ENCODE peak calls at places on chromosome 15, in six cellular contexts. J is AG08395; P is GM12864; N is COR-L47; Q is NCI-H2227 treated with DMSO at 0.1 percent for 48 hours; F is stimulated activated CD4-positive, alpha-beta T cell treated with anti-CD3 and anti-CD28 coated beads, Interleukin-15, amount 100 ng/mL, for 1 hour. H is an unnamed sample.

GRCh38 chr15:76208084-76208785 is 103.0 kb downstream of the ETFA start:
- DNase-seq in J (no peak), P (no peak), N (no peak), Q (no peak), F (no peak), H (no peak)

GRCh38 chr15:78087944-78088772 is 4.2 kb upstream of the SH2D7 start:
- DNase-seq in J (no peak), P (peak; percentile 59), N (no peak), Q (no peak), F (no peak), H (no peak)

GRCh38 chr15:38540516-38540915 is 24.1 kb downstream of the RASGRP1 start:
- DNase-seq in J (peak; percentile 13), P (no peak), N (no peak), Q (no peak), F (no peak), H (no peak)

GRCh38 chr15:38894260-38894948 is 329.8 kb upstream of the RASGRP1 start:
- DNase-seq in J (peak; percentile 66), P (no peak), N (no peak), Q (no peak), F (no peak), H (peak; percentile 99)

GRCh38 chr15:35043380-35044095 is 41.6 kb downstream of the NANOGP8 start:
- DNase-seq in J (no peak), P (no peak), N (no peak), Q (no peak), F (no peak), H (peak; percentile 20)

GRCh38 chr15:40437754-40438687 is 2.7 kb upstream of the BAHD1 start:
- DNase-seq in J (no peak), P (no peak), N (no peak), Q (no peak), F (no peak), H (no peak)

GRCh38 chr15:41334293-41335120 is 1.8 kb downstream of the NUSAP1 start:
- DNase-seq in J (no peak), P (no peak), N (no peak), Q (no peak), F (no peak), H (no peak)

GRCh38 chr15:23690450-23690852 is 3.3 kb upstream of the NDN start:
- DNase-seq in J (peak; percentile 51), P (no peak), N (no peak), Q (no peak), F (no peak), H (peak; percentile 66)

GRCh38 chr15:41429003-41429890 is 12.4 kb downstream of the RTF1 start:
- DNase-seq in J (no peak), P (peak; percentile 60), N (no peak), Q (no peak), F (no peak), H (no peak)